ENCODE peak calls at places on chromosomes 11 and 22, in five cellular contexts. One of them, this sample, is unnamed.

GRCh38 chr11:26649884-26650283 is 72.0 kb downstream of the SLC5A12 start:
- DNase-seq in Daoy: peak; percentile 68
- DNase-seq in hypothalamus: no peak
- DNase-seq in lower leg skin: no peak
- DNase-seq in AG10803: peak; percentile 69
- DNase-seq in this sample: peak; percentile 78

GRCh38 chr22:50139843-50140415 is 30.6 kb upstream of the PANX2 start:
- DNase-seq in lower leg skin: peak; percentile 78
- DNase-seq in AG10803: no peak
- DNase-seq in Daoy: no peak
- DNase-seq in hypothalamus: no peak
- DNase-seq in this sample: no peak

GRCh38 chr11:64754124-64754918 is 5.5 kb downstream of the PYGM start:
- DNase-seq in lower leg skin: no peak
- DNase-seq in hypothalamus: no peak
- DNase-seq in AG10803: no peak
- DNase-seq in Daoy: no peak
- DNase-seq in this sample: peak; percentile 49

GRCh38 chr22:45242778-45243191 is 2.1 kb upstream of the KIAA0930 start:
- DNase-seq in AG10803: no peak
- DNase-seq in hypothalamus: peak; percentile 20
- DNase-seq in Daoy: peak; percentile 35
- DNase-seq in lower leg skin: no peak
- DNase-seq in this sample: no peak

GRCh38 chr11:10902301-10902700 is 44.4 kb upstream of the ZBED5 start:
- DNase-seq in AG10803: no peak
- DNase-seq in lower leg skin: no peak
- DNase-seq in Daoy: no peak
- DNase-seq in hypothalamus: no peak
- DNase-seq in this sample: no peak

GRCh38 chr11:108199446-108200321 is 22.8 kb downstream of the NPAT start:
- DNase-seq in Daoy: peak; percentile 30
- DNase-seq in AG10803: peak; percentile 42
- DNase-seq in hypothalamus: no peak
- DNase-seq in lower leg skin: no peak
- DNase-seq in this sample: peak; percentile 91

GRCh38 chr11:7165911-7166310 is 77.1 kb downstream of the RBMXL2 start:
- DNase-seq in hypothalamus: no peak
- DNase-seq in AG10803: no peak
- DNase-seq in Daoy: peak; percentile 14
- DNase-seq in lower leg skin: no peak
- DNase-seq in this sample: no peak

GRCh38 chr22:25448435-25449051 is 115.9 kb upstream of the GRK3 start:
- DNase-seq in Daoy: peak; percentile 16
- DNase-seq in lower leg skin: no peak
- DNase-seq in AG10803: peak; percentile 13
- DNase-seq in hypothalamus: no peak
- DNase-seq in this sample: peak; percentile 55

GRCh38 chr11:196786-197731 is 4.2 kb downstream of the SCGB1C1 start:
- DNase-seq in AG10803: no peak
- DNase-seq in lower leg skin: peak; percentile 82
- DNase-seq in Daoy: no peak
- DNase-seq in hypothalamus: no peak
- DNase-seq in this sample: peak; percentile 42

GRCh38 chr22:17832665-17833064 is 58.4 kb upstream of the BID start:
- DNase-seq in Daoy: no peak
- DNase-seq in AG10803: no peak
- DNase-seq in lower leg skin: no peak
- DNase-seq in hypothalamus: no peak
- DNase-seq in this sample: no peak

GRCh38 chr11:14422052-14422813 is 63.2 kb upstream of the RRAS2 start:
- DNase-seq in lower leg skin: peak; percentile 93
- DNase-seq in Daoy: peak; percentile 98
- DNase-seq in hypothalamus: no peak
- DNase-seq in AG10803: peak; percentile 100
- DNase-seq in this sample: peak; percentile 99

GRCh38 chr11:10452211-10452767 is 2.8 kb upstream of the AMPD3 start:
- DNase-seq in hypothalamus: no peak
- DNase-seq in AG10803: no peak
- DNase-seq in lower leg skin: no peak
- DNase-seq in Daoy: no peak
- DNase-seq in this sample: peak; percentile 22

GRCh38 chr11:518463-519202 is 11.6 kb upstream of the RNH1 start:
- DNase-seq in AG10803: peak; percentile 98
- DNase-seq in Daoy: peak; percentile 97
- DNase-seq in hypothalamus: no peak
- DNase-seq in lower leg skin: peak; percentile 98
- DNase-seq in this sample: peak; percentile 92

GRCh38 chr11:86606849-86607481 is 65.5 kb downstream of the ME3 start:
- DNase-seq in hypothalamus: no peak
- DNase-seq in Daoy: peak; percentile 70
- DNase-seq in lower leg skin: no peak
- DNase-seq in AG10803: peak; percentile 40
- DNase-seq in this sample: no peak

GRCh38 chr22:39645532-39645931 is 75.0 kb downstream of the CACNA1I start:
- DNase-seq in hypothalamus: no peak
- DNase-seq in Daoy: no peak
- DNase-seq in AG10803: no peak
- DNase-seq in lower leg skin: no peak
- DNase-seq in this sample: no peak

GRCh38 chr11:105181100-105181499 is 41.5 kb upstream of the CARD18 start:
- DNase-seq in AG10803: peak; percentile 50
- DNase-seq in lower leg skin: no peak
- DNase-seq in Daoy: peak; percentile 44
- DNase-seq in hypothalamus: no peak
- DNase-seq in this sample: no peak

GRCh38 chr11:33634291-33634834 is 66.3 kb downstream of the C11orf91 start:
- DNase-seq in Daoy: peak; percentile 77
- DNase-seq in lower leg skin: no peak
- DNase-seq in hypothalamus: no peak
- DNase-seq in AG10803: peak; percentile 79
- DNase-seq in this sample: peak; percentile 86

GRCh38 chr11:78788533-78788932 is 213.9 kb upstream of the NARS2 start:
- DNase-seq in AG10803: no peak
- DNase-seq in hypothalamus: no peak
- DNase-seq in lower leg skin: no peak
- DNase-seq in Daoy: no peak
- DNase-seq in this sample: no peak

GRCh38 chr22:17171016-17171312 is 11.9 kb upstream of the HDHD5 start:
- DNase-seq in hypothalamus: no peak
- DNase-seq in lower leg skin: no peak
- DNase-seq in AG10803: no peak
- DNase-seq in Daoy: no peak
- DNase-seq in this sample: no peak

GRCh38 chr22:19483481-19484244 is 3.9 kb downstream of the CDC45 start:
- DNase-seq in AG10803: peak; percentile 61
- DNase-seq in Daoy: no peak
- DNase-seq in lower leg skin: no peak
- DNase-seq in hypothalamus: no peak
- DNase-seq in this sample: no peak

GRCh38 chr11:124867700-124868099 is 2.5 kb downstream of the ROBO3 start:
- DNase-seq in hypothalamus: no peak
- DNase-seq in lower leg skin: peak; percentile 78
- DNase-seq in AG10803: peak; percentile 16
- DNase-seq in Daoy: peak; percentile 46
- DNase-seq in this sample: peak; percentile 72

GRCh38 chr22:36463783-36464184 is 17.7 kb downstream of the TXN2 start:
- DNase-seq in Daoy: no peak
- DNase-seq in hypothalamus: no peak
- DNase-seq in lower leg skin: peak; percentile 90
- DNase-seq in AG10803: no peak
- DNase-seq in this sample: no peak

GRCh38 chr22:36644333-36644757 is 59.2 kb downstream of the CACNG2 start:
- DNase-seq in Daoy: peak; percentile 90
- DNase-seq in AG10803: peak; percentile 89
- DNase-seq in lower leg skin: no peak
- DNase-seq in hypothalamus: no peak
- DNase-seq in this sample: peak; percentile 84

GRCh38 chr11:31921066-31921465 is 109.9 kb upstream of the PAX6 start:
- DNase-seq in AG10803: peak; percentile 61
- DNase-seq in lower leg skin: no peak
- DNase-seq in Daoy: peak; percentile 4
- DNase-seq in hypothalamus: no peak
- DNase-seq in this sample: peak; percentile 81

GRCh38 chr22:35347462-35347861 is 33.4 kb upstream of the HMOX1 start:
- DNase-seq in hypothalamus: no peak
- DNase-seq in lower leg skin: no peak
- DNase-seq in Daoy: no peak
- DNase-seq in AG10803: no peak
- DNase-seq in this sample: no peak

GRCh38 chr22:49925525-49926128 is 7.2 kb downstream of the CRELD2 start:
- DNase-seq in AG10803: no peak
- DNase-seq in hypothalamus: no peak
- DNase-seq in lower leg skin: no peak
- DNase-seq in Daoy: no peak
- DNase-seq in this sample: no peak

GRCh38 chr11:130201026-130201425 is 41.4 kb downstream of the ST14 start:
- DNase-seq in hypothalamus: no peak
- DNase-seq in lower leg skin: no peak
- DNase-seq in AG10803: no peak
- DNase-seq in Daoy: no peak
- DNase-seq in this sample: no peak

GRCh38 chr22:19892249-19892879 is 37.7 kb upstream of the GNB1L start:
- DNase-seq in Daoy: peak; percentile 78
- DNase-seq in lower leg skin: no peak
- DNase-seq in hypothalamus: no peak
- DNase-seq in AG10803: no peak
- DNase-seq in this sample: no peak

GRCh38 chr22:24433868-24434471 is 6.6 kb downstream of the ADORA2A start:
- DNase-seq in Daoy: peak; percentile 79
- DNase-seq in AG10803: peak; percentile 37
- DNase-seq in hypothalamus: no peak
- DNase-seq in lower leg skin: no peak
- DNase-seq in this sample: no peak

GRCh38 chr11:19403196-19403895 is 162.6 kb upstream of the E2F8 start:
- DNase-seq in Daoy: no peak
- DNase-seq in lower leg skin: no peak
- DNase-seq in AG10803: no peak
- DNase-seq in hypothalamus: no peak
- DNase-seq in this sample: peak; percentile 7

GRCh38 chr11:20362481-20362880 is 1.0 kb upstream of the HTATIP2 start:
- DNase-seq in Daoy: no peak
- DNase-seq in lower leg skin: no peak
- DNase-seq in AG10803: no peak
- DNase-seq in hypothalamus: no peak
- DNase-seq in this sample: no peak

GRCh38 chr11:91296628-91297027 is 928.0 kb upstream of the FAT3 start:
- DNase-seq in AG10803: no peak
- DNase-seq in hypothalamus: no peak
- DNase-seq in lower leg skin: no peak
- DNase-seq in Daoy: no peak
- DNase-seq in this sample: no peak

GRCh38 chr11:34647532-34647931 is 26.6 kb downstream of the EHF start:
- DNase-seq in lower leg skin: no peak
- DNase-seq in hypothalamus: no peak
- DNase-seq in AG10803: peak; percentile 12
- DNase-seq in Daoy: no peak
- DNase-seq in this sample: no peak

GRCh38 chr11:113090716-113091577 is 129.7 kb downstream of the NCAM1 start:
- DNase-seq in AG10803: no peak
- DNase-seq in lower leg skin: no peak
- DNase-seq in hypothalamus: no peak
- DNase-seq in Daoy: peak; percentile 23
- DNase-seq in this sample: no peak

GRCh38 chr11:79414644-79415317 is 26.0 kb downstream of the TENM4 start:
- DNase-seq in hypothalamus: no peak
- DNase-seq in AG10803: peak; percentile 85
- DNase-seq in Daoy: peak; percentile 79
- DNase-seq in lower leg skin: no peak
- DNase-seq in this sample: no peak

GRCh38 chr11:16604784-16605439 is 133.5 kb upstream of the C11orf58 start:
- DNase-seq in AG10803: peak; percentile 7
- DNase-seq in Daoy: peak; percentile 50
- DNase-seq in hypothalamus: no peak
- DNase-seq in lower leg skin: peak; percentile 87
- DNase-seq in this sample: peak; percentile 78

GRCh38 chr11:14566331-14567063 is 46.3 kb upstream of the PSMA1 start:
- DNase-seq in Daoy: no peak
- DNase-seq in hypothalamus: no peak
- DNase-seq in AG10803: no peak
- DNase-seq in lower leg skin: no peak
- DNase-seq in this sample: no peak

GRCh38 chr11:86481399-86481798 is 106.7 kb downstream of the CCDC81 start:
- DNase-seq in lower leg skin: no peak
- DNase-seq in hypothalamus: no peak
- DNase-seq in Daoy: no peak
- DNase-seq in AG10803: no peak
- DNase-seq in this sample: no peak

GRCh38 chr22:33658775-33659174 is 261.5 kb downstream of the LARGE1 start:
- DNase-seq in hypothalamus: no peak
- DNase-seq in Daoy: peak; percentile 21
- DNase-seq in AG10803: peak; percentile 90
- DNase-seq in lower leg skin: peak; percentile 93
- DNase-seq in this sample: peak; percentile 56

GRCh38 chr22:30609260-30610185 is 2.5 kb downstream of the TCN2 start:
- DNase-seq in Daoy: peak; percentile 81
- DNase-seq in AG10803: peak; percentile 77
- DNase-seq in lower leg skin: no peak
- DNase-seq in hypothalamus: no peak
- DNase-seq in this sample: peak; percentile 92